ENCODE peak calls at places on chromosome 16, in seven cellular contexts. One of them, this sample, is unnamed.

GRCh38 chr16:69402448-69402847 is 16.6 kb upstream of the TERF2 start:
- DNase-seq in neuronal stem cell: no peak
- DNase-seq in IMR-90: no peak
- DNase-seq in H1: no peak
- DNase-seq in mesendoderm: no peak
- DNase-seq in trophoblast cell: no peak
- DNase-seq in mesenchymal stem cell: no peak
- DNase-seq in this sample: no peak

GRCh38 chr16:50399411-50399810 is 30.6 kb upstream of the BRD7 start:
- DNase-seq in trophoblast cell: no peak
- DNase-seq in IMR-90: no peak
- DNase-seq in mesenchymal stem cell: no peak
- DNase-seq in H1: no peak
- DNase-seq in mesendoderm: no peak
- DNase-seq in neuronal stem cell: no peak
- DNase-seq in this sample: no peak

GRCh38 chr16:23058576-23058975 is 90.7 kb downstream of the USP31 start:
- DNase-seq in IMR-90: no peak
- DNase-seq in trophoblast cell: no peak
- DNase-seq in mesendoderm: no peak
- DNase-seq in mesenchymal stem cell: no peak
- DNase-seq in H1: no peak
- DNase-seq in neuronal stem cell: no peak
- DNase-seq in this sample: no peak

GRCh38 chr16:3058173-3059030 is 7.0 kb upstream of the IL32 start:
- DNase-seq in mesenchymal stem cell: peak
- DNase-seq in H1: no peak
- DNase-seq in neuronal stem cell: peak
- DNase-seq in mesendoderm: peak
- DNase-seq in trophoblast cell: no peak
- DNase-seq in IMR-90: no peak
- DNase-seq in this sample: peak

GRCh38 chr16:70725912-70726828 is 40.3 kb upstream of the MTSS2 start:
- DNase-seq in neuronal stem cell: no peak
- DNase-seq in H1: no peak
- DNase-seq in trophoblast cell: no peak
- DNase-seq in mesendoderm: no peak
- DNase-seq in mesenchymal stem cell: no peak
- DNase-seq in IMR-90: peak
- DNase-seq in this sample: no peak

GRCh38 chr16:47470211-47470610 is 9.1 kb downstream of the PHKB start:
- DNase-seq in mesendoderm: no peak
- DNase-seq in IMR-90: no peak
- DNase-seq in H1: no peak
- DNase-seq in trophoblast cell: peak
- DNase-seq in neuronal stem cell: no peak
- DNase-seq in mesenchymal stem cell: no peak
- DNase-seq in this sample: no peak

GRCh38 chr16:70730016-70730415 is 44.2 kb upstream of the MTSS2 start:
- DNase-seq in mesendoderm: no peak
- DNase-seq in trophoblast cell: no peak
- DNase-seq in mesenchymal stem cell: no peak
- DNase-seq in neuronal stem cell: no peak
- DNase-seq in IMR-90: no peak
- DNase-seq in H1: no peak
- DNase-seq in this sample: no peak

GRCh38 chr16:11409398-11409797 is 64.1 kb downstream of the RMI2 start:
- DNase-seq in neuronal stem cell: no peak
- DNase-seq in trophoblast cell: no peak
- DNase-seq in mesenchymal stem cell: no peak
- DNase-seq in mesendoderm: no peak
- DNase-seq in H1: no peak
- DNase-seq in IMR-90: peak
- DNase-seq in this sample: no peak

GRCh38 chr16:85878875-85879274 is 20.1 kb upstream of the IRF8 start:
- DNase-seq in mesendoderm: peak
- DNase-seq in IMR-90: peak
- DNase-seq in H1: no peak
- DNase-seq in mesenchymal stem cell: peak
- DNase-seq in trophoblast cell: peak
- DNase-seq in neuronal stem cell: no peak
- DNase-seq in this sample: peak

GRCh38 chr16:46748775-46749705 is 896 bp upstream of the MYLK3 start:
- DNase-seq in IMR-90: no peak
- DNase-seq in H1: no peak
- DNase-seq in neuronal stem cell: no peak
- DNase-seq in mesenchymal stem cell: peak
- DNase-seq in trophoblast cell: no peak
- DNase-seq in mesendoderm: no peak
- DNase-seq in this sample: no peak

GRCh38 chr16:29107299-29107698 is 122.4 kb downstream of the LAT start:
- DNase-seq in H1: peak
- DNase-seq in IMR-90: no peak
- DNase-seq in neuronal stem cell: no peak
- DNase-seq in trophoblast cell: no peak
- DNase-seq in mesendoderm: peak
- DNase-seq in mesenchymal stem cell: no peak
- DNase-seq in this sample: peak

GRCh38 chr16:30439720-30440348 is 5.8 kb downstream of the SEPHS2 start:
- DNase-seq in H1: no peak
- DNase-seq in IMR-90: no peak
- DNase-seq in trophoblast cell: no peak
- DNase-seq in neuronal stem cell: no peak
- DNase-seq in mesenchymal stem cell: no peak
- DNase-seq in mesendoderm: no peak
- DNase-seq in this sample: no peak

GRCh38 chr16:67959930-67960329 is 8.5 kb downstream of the SLC12A4 start:
- DNase-seq in mesendoderm: no peak
- DNase-seq in IMR-90: no peak
- DNase-seq in mesenchymal stem cell: no peak
- DNase-seq in neuronal stem cell: no peak
- DNase-seq in H1: no peak
- DNase-seq in trophoblast cell: no peak
- DNase-seq in this sample: no peak

GRCh38 chr16:82585675-82586074 is 41.1 kb upstream of the CDH13 start:
- DNase-seq in H1: no peak
- DNase-seq in mesendoderm: peak
- DNase-seq in IMR-90: peak
- DNase-seq in mesenchymal stem cell: no peak
- DNase-seq in neuronal stem cell: no peak
- DNase-seq in trophoblast cell: no peak
- DNase-seq in this sample: no peak

GRCh38 chr16:82194076-82194475 is 24.1 kb upstream of the MPHOSPH6 start:
- DNase-seq in mesendoderm: no peak
- DNase-seq in IMR-90: no peak
- DNase-seq in H1: no peak
- DNase-seq in neuronal stem cell: no peak
- DNase-seq in mesenchymal stem cell: no peak
- DNase-seq in trophoblast cell: no peak
- DNase-seq in this sample: no peak

GRCh38 chr16:66696669-66697630 is at the start of gene CMTM4:
- DNase-seq in neuronal stem cell: peak
- DNase-seq in trophoblast cell: peak
- DNase-seq in mesenchymal stem cell: peak
- DNase-seq in H1: no peak
- DNase-seq in mesendoderm: peak
- DNase-seq in IMR-90: peak
- DNase-seq in this sample: peak

GRCh38 chr16:66695474-66695934 is 1.0 kb downstream of the CMTM4 start:
- DNase-seq in trophoblast cell: no peak
- DNase-seq in IMR-90: no peak
- DNase-seq in mesendoderm: no peak
- DNase-seq in mesenchymal stem cell: no peak
- DNase-seq in neuronal stem cell: no peak
- DNase-seq in H1: no peak
- DNase-seq in this sample: no peak

GRCh38 chr16:66699898-66700297 is 3.4 kb upstream of the CMTM4 start:
- DNase-seq in mesenchymal stem cell: no peak
- DNase-seq in trophoblast cell: no peak
- DNase-seq in IMR-90: no peak
- DNase-seq in neuronal stem cell: no peak
- DNase-seq in mesendoderm: no peak
- DNase-seq in H1: no peak
- DNase-seq in this sample: no peak

GRCh38 chr16:66695935-66696668 is 441 bp downstream of the CMTM4 start:
- DNase-seq in mesendoderm: peak
- DNase-seq in IMR-90: no peak
- DNase-seq in mesenchymal stem cell: no peak
- DNase-seq in H1: no peak
- DNase-seq in neuronal stem cell: peak
- DNase-seq in trophoblast cell: peak
- DNase-seq in this sample: peak

DNA sequence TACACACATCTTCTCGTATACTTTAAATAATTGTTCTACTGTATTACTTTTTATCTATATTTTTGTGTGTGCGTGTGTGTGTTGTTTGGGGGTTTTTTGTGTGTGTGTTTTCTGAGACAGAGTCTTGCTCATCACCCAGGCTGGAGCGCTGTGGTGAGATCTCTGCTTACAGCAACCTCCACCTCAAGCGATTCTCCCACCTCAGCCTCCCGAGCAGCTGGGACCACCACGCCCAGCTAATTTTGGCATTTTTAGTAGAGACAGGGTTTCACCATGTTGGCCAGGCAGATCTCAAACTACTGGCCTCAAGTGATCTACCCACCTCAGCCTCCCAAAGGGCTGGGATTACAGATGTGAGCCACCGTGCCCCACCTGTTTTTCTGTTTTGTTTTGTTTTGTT is 1.5 kb upstream of the CMTM4 start:
- DNase-seq in H1: no peak
- DNase-seq in trophoblast cell: no peak
- DNase-seq in neuronal stem cell: no peak
- DNase-seq in mesendoderm: no peak
- DNase-seq in IMR-90: no peak
- DNase-seq in mesenchymal stem cell: no peak
- DNase-seq in this sample: no peak
- H3K18ac ChIP-seq in H1: no peak
- H3K18ac ChIP-seq in trophoblast cell: no peak
- H3K18ac ChIP-seq in neuronal stem cell: no peak
- H3K18ac ChIP-seq in mesendoderm: no peak
- H3K18ac ChIP-seq in IMR-90: no peak
- H3K18ac ChIP-seq in mesenchymal stem cell: no peak
- H3K18ac ChIP-seq in this sample: no peak

DNA sequence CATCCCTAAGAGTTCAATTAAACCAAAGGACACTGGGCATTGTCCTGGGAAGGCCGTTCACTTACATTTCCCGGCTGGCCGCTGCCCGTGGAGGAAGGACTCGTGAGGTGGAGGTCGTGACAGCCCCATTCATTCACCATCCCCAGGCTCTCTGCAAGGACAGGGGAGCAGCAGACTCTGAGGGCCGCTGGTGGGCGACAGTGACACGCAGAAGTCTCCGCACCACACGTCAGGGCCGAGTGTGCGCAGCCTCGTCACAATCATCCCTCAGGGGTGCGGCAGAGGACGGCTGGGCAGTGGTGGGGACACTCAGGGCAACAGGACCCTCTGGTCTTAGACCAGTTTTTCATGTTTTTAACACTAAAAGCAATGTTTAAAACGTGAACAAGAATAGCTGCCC is 21.7 kb downstream of the UNKL start:
- DNase-seq in mesendoderm: no peak
- DNase-seq in mesenchymal stem cell: no peak
- DNase-seq in IMR-90: no peak
- DNase-seq in H1: no peak
- DNase-seq in neuronal stem cell: no peak
- DNase-seq in trophoblast cell: no peak
- DNase-seq in this sample: no peak
- H3K18ac ChIP-seq in mesendoderm: no peak
- H3K18ac ChIP-seq in mesenchymal stem cell: no peak
- H3K18ac ChIP-seq in IMR-90: no peak
- H3K18ac ChIP-seq in H1: no peak
- H3K18ac ChIP-seq in neuronal stem cell: no peak
- H3K18ac ChIP-seq in trophoblast cell: no peak
- H3K18ac ChIP-seq in this sample: no peak

GRCh38 chr16:241866-242265 is 7.2 kb downstream of the FAM234A start:
- DNase-seq in mesenchymal stem cell: no peak
- DNase-seq in neuronal stem cell: no peak
- DNase-seq in H1: no peak
- DNase-seq in trophoblast cell: no peak
- DNase-seq in mesendoderm: no peak
- DNase-seq in IMR-90: no peak
- DNase-seq in this sample: no peak

GRCh38 chr16:239948-240277 is 5.3 kb downstream of the FAM234A start:
- DNase-seq in neuronal stem cell: no peak
- DNase-seq in H1: no peak
- DNase-seq in IMR-90: peak
- DNase-seq in mesenchymal stem cell: peak
- DNase-seq in mesendoderm: no peak
- DNase-seq in trophoblast cell: peak
- DNase-seq in this sample: no peak

GRCh38 chr16:242281-242680 is 7.7 kb downstream of the FAM234A start:
- DNase-seq in neuronal stem cell: no peak
- DNase-seq in mesendoderm: no peak
- DNase-seq in mesenchymal stem cell: no peak
- DNase-seq in IMR-90: no peak
- DNase-seq in H1: no peak
- DNase-seq in trophoblast cell: no peak
- DNase-seq in this sample: no peak

GRCh38 chr16:243348-243747 is 8.7 kb downstream of the FAM234A start:
- DNase-seq in trophoblast cell: no peak
- DNase-seq in mesenchymal stem cell: no peak
- DNase-seq in IMR-90: no peak
- DNase-seq in mesendoderm: no peak
- DNase-seq in H1: no peak
- DNase-seq in neuronal stem cell: no peak
- DNase-seq in this sample: no peak

GRCh38 chr16:240559-240958 is 5.9 kb downstream of the FAM234A start:
- DNase-seq in IMR-90: no peak
- DNase-seq in mesendoderm: no peak
- DNase-seq in neuronal stem cell: no peak
- DNase-seq in H1: no peak
- DNase-seq in mesenchymal stem cell: no peak
- DNase-seq in trophoblast cell: no peak
- DNase-seq in this sample: no peak
- H3K18ac ChIP-seq in IMR-90: no peak
- H3K18ac ChIP-seq in mesendoderm: no peak
- H3K18ac ChIP-seq in neuronal stem cell: no peak
- H3K18ac ChIP-seq in H1: no peak
- H3K18ac ChIP-seq in mesenchymal stem cell: no peak
- H3K18ac ChIP-seq in trophoblast cell: no peak
- H3K18ac ChIP-seq in this sample: no peak

GRCh38 chr16:65657051-65657450 is 535.2 kb upstream of the CDH11 start:
- DNase-seq in IMR-90: no peak
- DNase-seq in H1: no peak
- DNase-seq in mesenchymal stem cell: peak
- DNase-seq in neuronal stem cell: no peak
- DNase-seq in trophoblast cell: no peak
- DNase-seq in mesendoderm: no peak
- DNase-seq in this sample: no peak

GRCh38 chr16:65657556-65657955 is 535.7 kb upstream of the CDH11 start:
- DNase-seq in trophoblast cell: no peak
- DNase-seq in IMR-90: no peak
- DNase-seq in neuronal stem cell: no peak
- DNase-seq in mesenchymal stem cell: no peak
- DNase-seq in mesendoderm: no peak
- DNase-seq in H1: no peak
- DNase-seq in this sample: no peak

GRCh38 chr16:65658339-65659275 is 536.7 kb upstream of the CDH11 start:
- DNase-seq in mesendoderm: peak
- DNase-seq in H1: no peak
- DNase-seq in neuronal stem cell: no peak
- DNase-seq in trophoblast cell: no peak
- DNase-seq in mesenchymal stem cell: peak
- DNase-seq in IMR-90: peak
- DNase-seq in this sample: no peak

GRCh38 chr16:65660390-65660789 is 538.5 kb upstream of the CDH11 start:
- DNase-seq in IMR-90: peak
- DNase-seq in mesenchymal stem cell: no peak
- DNase-seq in trophoblast cell: no peak
- DNase-seq in H1: no peak
- DNase-seq in neuronal stem cell: no peak
- DNase-seq in mesendoderm: no peak
- DNase-seq in this sample: no peak

GRCh38 chr16:65655802-65656201 is 533.9 kb upstream of the CDH11 start:
- DNase-seq in trophoblast cell: no peak
- DNase-seq in H1: no peak
- DNase-seq in mesenchymal stem cell: no peak
- DNase-seq in IMR-90: no peak
- DNase-seq in mesendoderm: no peak
- DNase-seq in neuronal stem cell: no peak
- DNase-seq in this sample: no peak
- H3K18ac ChIP-seq in trophoblast cell: no peak
- H3K18ac ChIP-seq in H1: no peak
- H3K18ac ChIP-seq in mesenchymal stem cell: no peak
- H3K18ac ChIP-seq in IMR-90: no peak
- H3K18ac ChIP-seq in mesendoderm: no peak
- H3K18ac ChIP-seq in neuronal stem cell: peak
- H3K18ac ChIP-seq in this sample: no peak